ENCODE peak calls at places on chromosomes 13 and 19, in nine cellular contexts. C is transverse colon; J is CD4-positive, alpha-beta T cell; N is pancreas; X is stomach; Y is CD4-positive, alpha-beta memory T cell; H is CD8-positive, alpha-beta T cell; M is mammary epithelial cell; L is IMR-90. P is an unnamed sample. For H3K9me3, the result is how much of the 10 kb centered on the place peaks cover.

GRCh38 chr13:114125589-114125988 is 6.8 kb downstream of the RASA3 start:
- DNase-seq in N (no peak), L (no peak), M (no peak), J (no peak), C (no peak), H (no peak), Y (no peak), X (no peak), P (no peak)

GRCh38 chr19:17365361-17365760 is 11.8 kb downstream of the PLVAP start:
- DNase-seq in M (no peak), H (no peak), J (no peak), N (no peak), X (no peak), L (no peak), C (no peak), Y (no peak), P (no peak)

GRCh38 chr13:19782049-19782726 is 557 bp downstream of the PSPC1 start:
- DNase-seq in X (peak), J (peak), M (peak), N (peak), C (peak), Y (peak), L (peak), H (peak), P (peak)

GRCh38 chr13:35833031-35833430 is 298.2 kb downstream of the DCLK1 start:
- DNase-seq in C (no peak), J (no peak), N (no peak), M (no peak), X (no peak), Y (no peak), L (no peak), H (no peak), P (no peak)

GRCh38 chr19:19185853-19186728 is 5.9 kb downstream of the BORCS8 start:
- DNase-seq in H (peak), X (peak), Y (peak), J (peak), M (peak), L (peak), C (peak), N (no peak), P (peak)

GRCh38 chr13:66887088-66887487 is 343.0 kb downstream of the PCDH9 start:
- DNase-seq in L (peak), X (no peak), H (no peak), Y (no peak), N (no peak), J (no peak), M (no peak), C (no peak), P (no peak)

GRCh38 chr13:46535822-46536221 is 17.1 kb upstream of the LRCH1 start:
- DNase-seq in Y (no peak), L (peak), N (no peak), M (no peak), H (no peak), J (no peak), X (no peak), C (no peak), P (no peak)

GRCh38 chr19:48341006-48341405 is 15.7 kb downstream of the EMP3 start:
- DNase-seq in M (peak), X (no peak), Y (no peak), J (no peak), L (peak), H (no peak), N (no peak), C (no peak), P (no peak)

GRCh38 chr19:17346109-17346671 is 8.8 kb downstream of the GTPBP3 start:
- DNase-seq in M (peak), Y (peak), C (peak), H (peak), J (peak), L (peak), N (no peak), X (peak), P (peak)

GRCh38 chr13:40648841-40649240 is 17.6 kb downstream of the FOXO1 start:
- DNase-seq in H (no peak), Y (no peak), N (no peak), M (no peak), X (no peak), J (no peak), C (no peak), L (no peak), P (no peak)

GRCh38 chr13:69947577-69947976 is 160.0 kb upstream of the ATXN8OS start:
- DNase-seq in X (no peak), N (no peak), C (no peak), M (no peak), H (no peak), L (no peak), J (no peak), Y (no peak), P (no peak)

GRCh38 chr13:40672310-40673060 is 6.0 kb upstream of the FOXO1 start:
- DNase-seq in Y (no peak), C (no peak), L (peak), H (no peak), X (no peak), M (peak), J (no peak), N (no peak), P (no peak)

GRCh38 chr13:42041684-42042035 is 6.8 kb upstream of the DGKH start:
- DNase-seq in Y (no peak), N (no peak), M (peak), H (no peak), J (no peak), L (peak), X (peak), C (peak), P (peak)

GRCh38 chr19:57651654-57651996 is 17.1 kb upstream of the ZSCAN4 start:
- DNase-seq in N (no peak), C (no peak), H (no peak), M (no peak), J (no peak), L (no peak), Y (no peak), X (no peak), P (no peak)

GRCh38 chr13:19967619-19968018 is 9.1 kb downstream of the ZMYM2 start:
- DNase-seq in X (no peak), Y (no peak), C (no peak), M (no peak), H (no peak), N (no peak), J (no peak), L (no peak), P (no peak)

GRCh38 chr19:41426952-41427646 is at the start of gene B3GNT8:
- DNase-seq in X (peak), L (peak), J (peak), M (peak), Y (peak), H (peak), C (peak), N (peak), P (peak)

GRCh38 chr19:7224205-7224833 is 69.9 kb downstream of the INSR start:
- DNase-seq in Y (no peak), M (no peak), L (peak), H (no peak), C (peak), J (no peak), X (peak), N (peak), P (peak)

GRCh38 chr19:16023558-16023915 is 52.8 kb upstream of the TPM4 start:
- DNase-seq in N (no peak), H (no peak), J (peak), M (no peak), L (no peak), C (no peak), Y (no peak), X (no peak), P (no peak)

GRCh38 chr19:44762033-44762432 is 13.5 kb downstream of the BCL3 start:
- DNase-seq in J (no peak), C (no peak), L (no peak), H (no peak), X (no peak), M (no peak), N (no peak), Y (no peak), P (no peak)

GRCh38 chr13:86559915-86560314 is 760.7 kb upstream of the SLITRK6 start:
- DNase-seq in X (no peak), J (no peak), L (no peak), H (no peak), N (no peak), Y (no peak), M (no peak), C (no peak), P (no peak)

GRCh38 chr13:112767506-112768471 is 78.0 kb downstream of the ATP11A start:
- DNase-seq in X (no peak), C (peak), J (no peak), H (no peak), M (no peak), N (no peak), L (no peak), Y (no peak), P (peak)

GRCh38 chr13:80177327-80177726 is 163.6 kb downstream of the SPRY2 start:
- DNase-seq in X (no peak), C (no peak), N (no peak), H (no peak), Y (no peak), M (peak), J (no peak), L (no peak), P (no peak)

GRCh38 chr19:40831502-40832430 is 18.5 kb downstream of the CYP2A6 start:
- DNase-seq in N (peak), M (peak), H (no peak), Y (no peak), L (peak), X (no peak), C (peak), J (no peak), P (no peak)

GRCh38 chr13:99162543-99162942 is 38.1 kb upstream of the UBAC2 start:
- DNase-seq in C (no peak), Y (no peak), L (no peak), X (no peak), M (no peak), J (no peak), H (no peak), N (no peak), P (no peak)

GRCh38 chr13:24148414-24149305 is 11.9 kb upstream of the SPATA13 start:
- DNase-seq in C (peak), L (peak), M (peak), N (no peak), Y (no peak), X (peak), J (no peak), H (no peak), P (peak)

GRCh38 chr13:79481685-79482052 is 714 bp downstream of the NDFIP2 start:
- DNase-seq in C (peak), Y (peak), N (peak), X (peak), L (no peak), H (peak), J (peak), M (peak), P (no peak)

GRCh38 chr19:7516878-7517277 is 975 bp downstream of the ZNF358 start:
- DNase-seq in M (no peak), C (no peak), X (no peak), N (no peak), J (no peak), Y (no peak), H (no peak), L (no peak), P (no peak)

GRCh38 chr19:17214531-17215124 is 529 bp upstream of the USE1 start:
- DNase-seq in C (no peak), Y (no peak), N (no peak), J (no peak), M (no peak), X (no peak), L (no peak), H (no peak), P (no peak)

GRCh38 chr13:109773276-109773675 is 13.1 kb downstream of the IRS2 start:
- DNase-seq in Y (no peak), C (no peak), M (peak), J (no peak), H (no peak), L (no peak), N (no peak), X (no peak), P (no peak)

GRCh38 chr13:34128661-34129060 is 310.7 kb downstream of the RFC3 start:
- DNase-seq in J (no peak), M (no peak), Y (no peak), H (no peak), X (no peak), N (no peak), C (no peak), L (no peak), P (no peak)

GRCh38 chr19:18896421-18896841 is 473 bp upstream of the CERS1 start:
- DNase-seq in X (no peak), M (peak), H (no peak), J (no peak), N (no peak), L (no peak), C (no peak), Y (no peak), P (no peak)

GRCh38 chr13:52010890-52011689 is at the start of gene ATP7B:
- DNase-seq in M (no peak), H (peak), X (no peak), N (no peak), L (no peak), J (peak), Y (peak), C (peak), P (no peak)

GRCh38 chr13:25882732-25883357 is 169.0 kb downstream of the SHISA2 start:
- DNase-seq in Y (no peak), N (no peak), J (no peak), C (no peak), L (no peak), H (no peak), X (no peak), M (no peak), P (no peak)

GRCh38 chr13:20498129-20498528 is 27.5 kb downstream of the CRYL1 start:
- DNase-seq in L (no peak), Y (no peak), M (no peak), H (no peak), C (no peak), X (no peak), J (no peak), N (no peak), P (no peak)

GRCh38 chr19:40388486-40388885 is 1.5 kb downstream of the HIPK4 start:
- DNase-seq in M (no peak), C (no peak), J (no peak), L (no peak), H (no peak), Y (no peak), X (no peak), N (no peak), P (no peak)

GRCh38 chr19:35901055-35901644 is 810 bp upstream of the NFKBID start:
- DNase-seq in N (no peak), X (no peak), J (no peak), L (peak), H (no peak), C (no peak), Y (no peak), M (no peak), P (no peak)

GRCh38 chr13:34522818-34523217 is 419.3 kb upstream of the NBEA start:
- DNase-seq in H (no peak), M (no peak), Y (no peak), L (no peak), N (no peak), C (no peak), X (no peak), J (no peak), P (no peak)

GRCh38 chr13:107210216-107211010 is 642.5 kb upstream of the ARGLU1 start:
- DNase-seq in Y (no peak), N (no peak), X (no peak), J (no peak), L (peak), C (no peak), M (no peak), H (no peak), P (no peak)

GRCh38 chr13:45807520-45808099 is 43.9 kb downstream of the SIAH3 start:
- DNase-seq in M (peak), L (peak), C (no peak), Y (peak), J (no peak), H (no peak), X (peak), N (no peak), P (no peak)

GRCh38 chr13:99431927-99432636 is 69.2 kb upstream of the TM9SF2 start:
- DNase-seq in Y (no peak), L (no peak), C (no peak), J (no peak), M (no peak), X (no peak), N (no peak), H (no peak), P (no peak)

GRCh38 chr19:31257426-31258130 is 91.7 kb downstream of the TSHZ3 start:
- DNase-seq in C (no peak), N (no peak), J (no peak), H (no peak), L (no peak), M (no peak), X (no peak), Y (no peak), P (no peak)
- H3K9me3 ChIP-seq in C (under half), N (under half), J (under half), H (under half), L (under half), M (under half), X (under half), Y (under half), P (under half)

GRCh38 chr19:47215581-47215980 is 15.4 kb downstream of the BBC3 start:
- DNase-seq in H (no peak), X (no peak), L (no peak), M (no peak), C (peak), J (no peak), N (no peak), Y (no peak), P (no peak)

GRCh38 chr19:47209323-47210179 is 21.4 kb downstream of the BBC3 start:
- DNase-seq in Y (no peak), C (no peak), L (peak), J (no peak), X (no peak), H (no peak), M (no peak), N (no peak), P (no peak)

GRCh38 chr19:47210689-47211316 is 20.2 kb downstream of the BBC3 start:
- DNase-seq in M (peak), C (peak), X (peak), N (peak), Y (peak), J (peak), L (peak), H (peak), P (peak)

GRCh38 chr19:47210180-47210490 is 20.9 kb downstream of the BBC3 start:
- DNase-seq in H (no peak), J (no peak), Y (no peak), N (no peak), L (no peak), C (no peak), M (no peak), X (no peak), P (no peak)
- H3K27ac ChIP-seq in H (no peak), J (no peak), Y (no peak), N (no peak), L (peak), C (peak), M (no peak), X (peak), P (no peak)

GRCh38 chr13:28558126-28558525 is 63.2 kb upstream of the FLT1 start:
- DNase-seq in X (no peak), Y (no peak), C (no peak), M (no peak), H (no peak), J (no peak), N (no peak), L (peak), P (no peak)
- H3K9me3 ChIP-seq in X (under half), Y (under half), C (under half), M (under half), H (under half), J (under half), N (under half), L (under half), P (under half)

GRCh38 chr19:1650627-1651009 is 1.8 kb downstream of the TCF3 start:
- DNase-seq in J (no peak), L (peak), M (no peak), C (no peak), N (no peak), H (no peak), X (no peak), Y (peak), P (no peak)

GRCh38 chr19:1651061-1651547 is 1.3 kb downstream of the TCF3 start:
- DNase-seq in M (no peak), J (peak), X (no peak), N (no peak), C (peak), L (peak), H (peak), Y (peak), P (no peak)

GRCh38 chr19:1652471-1653299 is at the start of gene TCF3:
- DNase-seq in X (peak), C (peak), J (peak), L (peak), M (peak), H (peak), Y (peak), N (peak), P (peak)

GRCh38 chr19:1653300-1653628 is 849 bp upstream of the TCF3 start:
- DNase-seq in C (no peak), M (no peak), J (no peak), H (no peak), X (no peak), Y (no peak), N (no peak), L (no peak), P (no peak)

GRCh38 chr19:1651548-1652394 is 644 bp downstream of the TCF3 start:
- DNase-seq in M (peak), L (peak), X (no peak), J (peak), C (peak), N (peak), Y (peak), H (peak), P (no peak)
- H3K27ac ChIP-seq in M (peak), L (peak), X (peak), J (peak), C (peak), N (no peak), Y (peak), H (peak), P (no peak)

GRCh38 chr13:90526711-90527110 is 820.8 kb upstream of the MIR17HG start:
- DNase-seq in M (no peak), X (no peak), J (no peak), N (no peak), L (no peak), Y (no peak), C (no peak), H (no peak), P (no peak)
- H3K9me3 ChIP-seq in M (under half), X (under half), J (under half), N (under half), L (under half), Y (under half), C (under half), H (under half), P (under half)

DNA sequence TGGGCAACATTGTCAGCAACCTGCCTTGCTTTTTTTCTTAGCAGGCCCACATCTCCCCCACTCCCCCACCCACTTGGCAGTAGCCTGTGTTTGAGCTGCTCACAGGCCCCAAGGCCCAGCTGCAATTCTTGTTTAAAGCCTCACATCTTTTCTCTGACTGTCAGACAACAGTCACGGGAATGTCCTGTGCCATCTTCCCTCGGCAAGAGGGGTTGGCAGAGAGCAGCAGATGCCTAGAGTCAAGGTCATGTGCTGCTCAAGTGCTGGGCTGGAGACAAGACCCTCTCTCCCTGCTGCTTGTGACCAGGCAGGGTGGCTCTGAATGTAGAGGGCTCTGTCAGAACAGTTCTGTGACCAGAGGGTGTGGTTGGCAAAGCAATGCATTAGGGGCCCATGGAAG is 47.4 kb downstream of the BBC3 start:
- DNase-seq in Y (no peak), X (no peak), J (no peak), H (no peak), M (no peak), C (no peak), N (no peak), L (no peak), P (no peak)
- H3K27ac ChIP-seq in Y (no peak), X (no peak), J (no peak), H (no peak), M (no peak), C (no peak), N (no peak), L (no peak), P (no peak)

GRCh38 chr19:27717825-27718224 is 1495.1 kb downstream of the UQCRFS1 start:
- DNase-seq in H (no peak), N (no peak), L (no peak), Y (no peak), X (no peak), J (no peak), C (no peak), M (no peak), P (no peak)
- H3K9me3 ChIP-seq in H (under half), N (under half), L (under half), Y (under half), X (half or more), J (half or more), C (under half), M (under half), P (under half)